ENCODE peak calls at places on chromosomes 5 and 9, in ten cellular contexts. R is adrenal gland; O is tibial nerve; B is colonic mucosa; H is ovary; Y is stomach; E is gastrocnemius medialis; S is lower lobe of right lung; P is CD8-positive, alpha-beta T cell; T is OCI-LY7. K is an unnamed sample. For H3K4me1, the result is how much of the 10 kb centered on the place peaks cover.

GRCh38 chr9:110728058-110728457 is 59.5 kb downstream of the MUSK start:
- DNase-seq in B (no peak), E (no peak), O (no peak), T (no peak), H (no peak), R (no peak), S (no peak), P (no peak), Y (no peak), K (no peak)

GRCh38 chr9:30507166-30507565 is 1877.3 kb upstream of the ACO1 start:
- DNase-seq in R (no peak), B (no peak), H (no peak), P (no peak), S (no peak), Y (no peak), T (no peak), E (no peak), O (no peak), K (no peak)

GRCh38 chr9:134557331-134557730 is 84.3 kb upstream of the COL5A1 start:
- DNase-seq in E (no peak), S (no peak), R (no peak), T (no peak), P (no peak), B (no peak), Y (no peak), O (peak), H (no peak), K (no peak)

GRCh38 chr5:140966293-140967225 is at the start of gene PCDHAC2:
- DNase-seq in H (no peak), P (no peak), B (no peak), T (no peak), R (peak), Y (peak), O (no peak), S (peak), E (no peak), K (peak)

GRCh38 chr5:173884402-173885053 is 3.6 kb upstream of the CPEB4 start:
- DNase-seq in R (no peak), S (peak), H (no peak), E (no peak), O (no peak), P (peak), Y (peak), B (peak), T (peak), K (no peak)

GRCh38 chr5:117999939-118000549 is 988.3 kb downstream of the DTWD2 start:
- DNase-seq in E (no peak), T (no peak), B (no peak), Y (no peak), P (no peak), O (no peak), H (no peak), S (no peak), R (no peak), K (no peak)

GRCh38 chr9:88578486-88579362 is 43.7 kb downstream of the NXNL2 start:
- DNase-seq in R (peak), Y (peak), P (peak), E (peak), O (peak), T (peak), H (peak), B (peak), S (peak), K (peak)

GRCh38 chr5:34721359-34721758 is 65.2 kb downstream of the RAI14 start:
- DNase-seq in R (no peak), T (no peak), O (no peak), B (no peak), H (no peak), S (no peak), E (no peak), P (no peak), Y (no peak), K (no peak)

GRCh38 chr5:170132642-170133448 is 27.1 kb downstream of the FOXI1 start:
- DNase-seq in H (no peak), S (no peak), T (no peak), O (no peak), E (no peak), Y (no peak), P (no peak), R (peak), B (peak), K (no peak)

GRCh38 chr5:2493356-2493755 is 258.1 kb downstream of the IRX2 start:
- DNase-seq in R (no peak), Y (no peak), S (no peak), O (no peak), B (no peak), E (no peak), T (no peak), P (no peak), H (no peak), K (no peak)

GRCh38 chr9:738209-738915 is 103.1 kb upstream of the DMRT1 start:
- DNase-seq in O (no peak), S (peak), Y (no peak), E (peak), R (no peak), P (no peak), B (no peak), H (no peak), T (no peak), K (peak)

GRCh38 chr5:139394123-139394653 is 716 bp downstream of the PROB1 start:
- DNase-seq in O (no peak), H (peak), E (peak), T (peak), B (peak), Y (no peak), S (no peak), R (peak), P (no peak), K (peak)

GRCh38 chr5:93920956-93921355 is 179.6 kb upstream of the POU5F2 start:
- DNase-seq in P (no peak), Y (no peak), H (no peak), B (no peak), S (no peak), O (no peak), T (no peak), R (no peak), E (no peak), K (no peak)

GRCh38 chr5:141508808-141509611 is 20.1 kb downstream of the PCDHGC5 start:
- DNase-seq in H (peak), O (no peak), B (no peak), T (peak), R (peak), P (no peak), S (no peak), Y (no peak), E (peak), K (peak)

GRCh38 chr5:175464414-175465233 is 13.7 kb upstream of the SFXN1 start:
- DNase-seq in E (no peak), R (peak), S (no peak), Y (peak), B (peak), P (peak), H (peak), O (no peak), T (peak), K (no peak)

GRCh38 chr5:60436518-60436917 is 263.4 kb downstream of the DEPDC1B start:
- DNase-seq in H (no peak), S (no peak), P (no peak), B (no peak), O (no peak), R (no peak), Y (no peak), T (no peak), E (no peak), K (no peak)

GRCh38 chr5:134525687-134526482 is 415 bp downstream of the JADE2 start:
- DNase-seq in R (peak), Y (peak), E (peak), P (peak), S (peak), B (peak), O (peak), H (peak), T (peak), K (peak)

GRCh38 chr9:98521141-98521540 is 187.6 kb downstream of the GABBR2 start:
- DNase-seq in H (no peak), B (no peak), T (no peak), Y (no peak), P (no peak), E (no peak), O (no peak), S (no peak), R (no peak), K (no peak)

GRCh38 chr5:135508496-135509005 is 27.2 kb downstream of the NEUROG1 start:
- DNase-seq in Y (no peak), E (no peak), O (no peak), T (no peak), R (no peak), H (no peak), P (no peak), B (no peak), S (no peak), K (no peak)

GRCh38 chr5:181259974-181260719 is 796 bp downstream of the TRIM52 start:
- DNase-seq in H (no peak), T (no peak), O (no peak), E (no peak), P (no peak), B (no peak), S (no peak), Y (no peak), R (peak), K (no peak)

GRCh38 chr9:18236336-18236735 is 237.6 kb upstream of the ADAMTSL1 start:
- DNase-seq in H (no peak), O (no peak), S (no peak), P (no peak), R (no peak), E (no peak), T (no peak), B (no peak), Y (no peak), K (no peak)
- H3K27ac ChIP-seq in H (no peak), O (no peak), S (no peak), P (no peak), R (no peak), E (no peak), T (no peak), B (no peak), Y (no peak), K (no peak)

GRCh38 chr5:14513266-14513665 is 68.3 kb upstream of the OTULINL start:
- DNase-seq in H (no peak), Y (no peak), T (no peak), B (peak), P (no peak), E (no peak), S (no peak), R (no peak), O (no peak), K (no peak)

GRCh38 chr5:14509556-14509955 is 72.0 kb upstream of the OTULINL start:
- DNase-seq in E (no peak), P (no peak), B (no peak), Y (no peak), H (no peak), T (no peak), O (no peak), R (no peak), S (no peak), K (no peak)

GRCh38 chr5:14510880-14511279 is 70.7 kb upstream of the OTULINL start:
- DNase-seq in H (no peak), B (no peak), T (no peak), R (no peak), P (no peak), Y (no peak), E (no peak), O (no peak), S (no peak), K (no peak)

GRCh38 chr5:14510156-14510734 is 71.3 kb upstream of the OTULINL start:
- DNase-seq in S (no peak), B (no peak), E (no peak), T (peak), Y (no peak), R (no peak), O (no peak), P (no peak), H (no peak), K (no peak)

DNA sequence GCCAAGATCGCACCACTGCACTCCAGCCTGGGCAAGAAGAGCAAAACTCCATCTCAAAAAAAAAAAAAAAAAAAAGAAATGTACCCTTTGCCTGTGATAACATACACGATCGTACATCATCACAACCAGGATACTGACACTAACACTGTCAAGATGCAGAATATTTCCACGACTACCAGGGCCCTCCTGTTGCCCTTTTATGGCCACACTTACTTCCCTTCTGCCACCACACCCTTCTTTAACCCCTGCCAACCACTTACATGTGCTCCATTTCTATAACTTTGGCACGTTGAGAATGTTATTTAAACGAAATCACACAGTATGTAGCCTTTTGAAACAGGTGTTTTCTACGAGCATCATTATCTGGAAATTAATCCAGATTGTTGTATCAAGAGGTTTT is 69.0 kb upstream of the OTULINL start:
- DNase-seq in H (no peak), S (no peak), E (no peak), T (no peak), O (no peak), Y (no peak), R (no peak), P (no peak), B (no peak), K (no peak)
- TF ChIP-seq CTCF in H (no peak), S (no peak), E (no peak), T (no peak), O (no peak), Y (no peak), R (no peak), P (no peak), B (no peak), K (no peak)

GRCh38 chr5:10454591-10455272 is 13.1 kb downstream of the ROPN1L start:
- DNase-seq in S (no peak), H (no peak), P (no peak), R (no peak), O (no peak), B (no peak), Y (no peak), T (no peak), E (no peak), K (no peak)

GRCh38 chr5:10452768-10453331 is 11.2 kb downstream of the ROPN1L start:
- DNase-seq in H (peak), R (peak), B (no peak), O (no peak), Y (no peak), S (no peak), P (no peak), T (peak), E (no peak), K (peak)

GRCh38 chr5:10451137-10451824 is 9.6 kb downstream of the ROPN1L start:
- DNase-seq in B (no peak), P (no peak), E (no peak), O (no peak), S (no peak), Y (no peak), R (no peak), H (no peak), T (no peak), K (no peak)

GRCh38 chr5:10455273-10455670 is 13.6 kb downstream of the ROPN1L start:
- DNase-seq in R (no peak), Y (no peak), H (no peak), T (no peak), B (no peak), E (no peak), P (no peak), O (no peak), S (no peak), K (peak)

GRCh38 chr5:10453564-10453963 is 11.9 kb downstream of the ROPN1L start:
- DNase-seq in Y (no peak), P (no peak), E (no peak), T (no peak), H (no peak), S (no peak), B (no peak), R (no peak), O (no peak), K (no peak)
- H3K4me1 ChIP-seq in Y (under half), P (under half), E (under half), T (under half), H (under half), S (under half), B (under half), R (under half), O (under half), K (under half)

GRCh38 chr9:121283856-121284732 is 16.1 kb downstream of the GSN start:
- DNase-seq in E (no peak), O (peak), T (no peak), S (no peak), P (no peak), H (peak), B (no peak), Y (no peak), R (no peak), K (no peak)

GRCh38 chr9:121285835-121286687 is 18.1 kb downstream of the GSN start:
- DNase-seq in Y (peak), T (no peak), O (peak), S (peak), P (no peak), B (peak), H (peak), E (peak), R (peak), K (peak)

GRCh38 chr9:121286688-121286972 is 18.7 kb downstream of the GSN start:
- DNase-seq in T (no peak), Y (no peak), H (no peak), R (no peak), B (no peak), O (no peak), S (no peak), E (no peak), P (no peak), K (no peak)

GRCh38 chr9:121283072-121283398 is 15.1 kb downstream of the GSN start:
- DNase-seq in T (no peak), B (no peak), Y (no peak), S (no peak), E (no peak), R (no peak), P (no peak), O (no peak), H (no peak), K (no peak)

GRCh38 chr9:121284733-121285451 is 16.9 kb downstream of the GSN start:
- DNase-seq in S (no peak), H (peak), E (peak), T (no peak), O (peak), R (no peak), P (no peak), Y (no peak), B (no peak), K (no peak)
- H3K27ac ChIP-seq in S (peak), H (peak), E (peak), T (no peak), O (peak), R (peak), P (no peak), Y (peak), B (peak), K (peak)

GRCh38 chr5:66863343-66864170 is 267.4 kb downstream of the MAST4 start:
- DNase-seq in T (no peak), O (no peak), B (no peak), P (no peak), R (no peak), E (no peak), H (no peak), Y (no peak), S (no peak), K (no peak)

GRCh38 chr5:66861402-66861801 is 265.2 kb downstream of the MAST4 start:
- DNase-seq in Y (no peak), R (no peak), H (no peak), S (no peak), T (no peak), E (no peak), O (no peak), B (no peak), P (no peak), K (no peak)

GRCh38 chr5:66860199-66860975 is 264.2 kb downstream of the MAST4 start:
- DNase-seq in B (no peak), O (no peak), T (no peak), P (no peak), Y (no peak), R (no peak), S (no peak), E (no peak), H (no peak), K (no peak)

GRCh38 chr5:66867622-66868322 is 271.6 kb downstream of the MAST4 start:
- DNase-seq in B (no peak), H (no peak), R (no peak), O (no peak), Y (no peak), P (no peak), S (no peak), E (no peak), T (no peak), K (no peak)

GRCh38 chr5:66864240-66864884 is 268.2 kb downstream of the MAST4 start:
- DNase-seq in P (no peak), H (no peak), B (no peak), T (peak), R (peak), S (no peak), O (no peak), Y (no peak), E (no peak), K (no peak)
- TF ChIP-seq CTCF in P (no peak), H (no peak), B (peak), T (peak), R (peak), S (peak), O (peak), Y (peak), E (peak), K (peak)

DNA sequence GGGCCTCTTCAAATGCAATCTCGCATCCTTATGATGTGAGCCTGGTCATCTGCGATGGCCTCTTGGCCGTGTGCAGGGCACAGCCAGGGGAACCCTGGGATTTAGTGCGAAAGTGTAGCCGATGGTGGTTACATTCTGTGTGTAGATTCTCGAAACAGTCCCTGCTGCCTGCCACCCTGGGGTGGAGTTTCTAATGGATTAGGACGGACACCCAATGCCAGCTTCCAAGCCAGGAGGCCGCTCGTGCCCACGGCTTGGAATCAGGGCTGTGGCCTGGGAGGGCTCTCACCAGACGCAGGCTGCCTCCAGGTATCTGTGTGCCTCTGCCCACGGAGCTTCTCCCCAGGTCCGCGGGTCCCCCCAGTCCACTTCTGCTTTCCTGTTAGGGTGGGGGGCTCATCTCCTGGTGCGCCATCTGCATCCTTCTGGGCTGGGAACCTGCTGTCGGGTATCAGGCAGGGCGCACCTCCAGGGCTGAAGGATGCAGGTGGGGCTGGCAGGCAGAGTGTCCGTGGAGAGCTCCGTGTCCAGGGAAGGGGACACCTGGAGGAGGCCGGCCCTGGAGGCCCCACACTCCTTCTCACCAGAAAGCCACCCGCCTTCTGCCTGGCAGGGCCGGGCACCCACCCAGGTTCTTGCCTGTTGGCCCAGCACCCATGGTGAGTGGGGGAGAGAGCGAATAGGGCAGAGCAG is 3.4 kb upstream of the SLC12A7 start:
- DNase-seq in S (no peak), B (no peak), T (no peak), R (no peak), O (no peak), Y (no peak), H (no peak), E (no peak), P (no peak), K (no peak)
- H3K4me1 ChIP-seq in S (under half), B (under half), T (under half), R (under half), O (under half), Y (under half), H (under half), E (under half), P (under half), K (under half)

GRCh38 chr9:129124507-129125069 is 13.4 kb downstream of the PTPA start:
- DNase-seq in Y (no peak), R (no peak), P (no peak), S (no peak), E (no peak), T (no peak), O (no peak), B (no peak), H (no peak), K (no peak)

GRCh38 chr9:129125478-129125877 is 14.3 kb downstream of the PTPA start:
- DNase-seq in P (no peak), O (no peak), H (no peak), S (no peak), Y (no peak), R (no peak), E (no peak), T (no peak), B (no peak), K (no peak)

GRCh38 chr9:129122133-129122532 is 10.9 kb downstream of the PTPA start:
- DNase-seq in Y (no peak), T (no peak), P (no peak), O (no peak), R (no peak), E (no peak), S (no peak), H (no peak), B (no peak), K (no peak)

GRCh38 chr9:129118799-129119198 is 7.6 kb downstream of the PTPA start:
- DNase-seq in B (no peak), P (no peak), Y (no peak), S (no peak), O (no peak), R (no peak), H (no peak), E (no peak), T (no peak), K (no peak)

GRCh38 chr9:129121483-129121882 is 10.3 kb downstream of the PTPA start:
- DNase-seq in R (peak), O (no peak), Y (no peak), H (no peak), P (no peak), E (peak), S (no peak), T (no peak), B (no peak), K (no peak)
- H3K27ac ChIP-seq in R (no peak), O (no peak), Y (no peak), H (no peak), P (no peak), E (peak), S (no peak), T (no peak), B (no peak), K (no peak)

K was measured in heart right ventricle.